ENCODE peak calls at places on chromosomes 2 and 18, in four cellular contexts. S is stimulated activated naive CD8-positive, alpha-beta T cell treated with anti-CD3 and anti-CD28 coated beads, Interleukin-15, Interleukin-2, amounts not matched to agents 100 U/mL and 50 U/mL, for 24 hours; H is AG08395; R is fibroblast of villous mesenchyme. K is an unnamed sample.

GRCh38 chr18:31555971-31556747 is 35.5 kb upstream of the TTR start:
- DNase-seq in S (peak), H (peak), R (peak), K (peak)

GRCh38 chr2:117832905-117833613 is 18.6 kb downstream of the DDX18 start:
- DNase-seq in S (no peak), H (peak), R (peak), K (peak)

GRCh38 chr2:185404578-185404977 is 334.0 kb upstream of the FSIP2 start:
- DNase-seq in S (no peak), H (no peak), R (no peak), K (no peak)

GRCh38 chr2:102486941-102487702 is 14.1 kb downstream of the SLC9A4 start:
- DNase-seq in S (no peak), H (no peak), R (no peak), K (no peak)

GRCh38 chr18:74778191-74778847 is 180.6 kb downstream of the ZNF407 start:
- DNase-seq in S (no peak), H (peak), R (no peak), K (peak)

GRCh38 chr2:203396667-203397066 is 68.5 kb downstream of the ABI2 start:
- DNase-seq in S (no peak), H (no peak), R (no peak), K (no peak)

GRCh38 chr18:23926590-23926989 is 88.0 kb upstream of the TTC39C start:
- DNase-seq in S (no peak), H (no peak), R (no peak), K (no peak)

GRCh38 chr2:175688241-175688640 is 313.8 kb downstream of the LNPK start:
- DNase-seq in S (no peak), H (no peak), R (no peak), K (no peak)

GRCh38 chr2:12059616-12060441 is 313.4 kb downstream of the LPIN1 start:
- DNase-seq in S (no peak), H (peak), R (peak), K (peak)

GRCh38 chr18:28126768-28127167 is 50.2 kb downstream of the CDH2 start:
- DNase-seq in S (no peak), H (no peak), R (no peak), K (no peak)

GRCh38 chr2:159904127-159904564 is 106.1 kb upstream of the CD302 start:
- DNase-seq in S (peak), H (no peak), R (no peak), K (no peak)

GRCh38 chr2:241340621-241341163 is 15.4 kb upstream of the FARP2 start:
- DNase-seq in S (no peak), H (no peak), R (no peak), K (no peak)

GRCh38 chr2:19547321-19547720 is 188.9 kb upstream of the OSR1 start:
- DNase-seq in S (no peak), H (no peak), R (no peak), K (no peak)

GRCh38 chr2:166413255-166413654 is 37.5 kb upstream of the SCN9A start:
- DNase-seq in S (no peak), H (no peak), R (no peak), K (no peak)

GRCh38 chr2:109247340-109247739 is 118.3 kb downstream of the SH3RF3 start:
- DNase-seq in S (no peak), H (no peak), R (peak), K (no peak)

GRCh38 chr2:10389596-10389995 is 58.5 kb downstream of the ODC1 start:
- DNase-seq in S (no peak), H (peak), R (no peak), K (no peak)

GRCh38 chr2:133200684-133201421 is 367.4 kb downstream of the NCKAP5 start:
- DNase-seq in S (no peak), H (peak), R (peak), K (peak)

K was measured in amniotic epithelial cell.